ENCODE peak calls at places on chromosome 3, in seven cellular contexts. Y is WERI-Rb-1, O is ascending aorta, N is foreskin fibroblast, W is colonic mucosa, B is cardiac fibroblast, Q is psoas muscle. G is an unnamed sample.

GRCh38 chr3:57937092-57937491 is 71.1 kb upstream of the FLNB start:
- DNase-seq in Y (no peak), O (no peak), N (no peak), W (no peak), B (no peak), Q (no peak), G (no peak)

GRCh38 chr3:197216169-197216860 is 82.1 kb downstream of the DLG1 start:
- DNase-seq in Y (no peak), O (no peak), N (peak), W (no peak), B (peak), Q (no peak), G (no peak)

GRCh38 chr3:43629254-43629653 is 7.4 kb upstream of the ANO10 start:
- DNase-seq in Y (no peak), O (no peak), N (no peak), W (no peak), B (peak), Q (no peak), G (no peak)

GRCh38 chr3:30448946-30449686 is 157.3 kb upstream of the TGFBR2 start:
- DNase-seq in Y (no peak), O (no peak), N (no peak), W (no peak), B (no peak), Q (no peak), G (no peak)

GRCh38 chr3:107367353-107367752 is 9.9 kb upstream of the CCDC54 start:
- DNase-seq in Y (no peak), O (no peak), N (peak), W (no peak), B (peak), Q (no peak), G (no peak)

GRCh38 chr3:177811111-177811510 is 613.8 kb upstream of the TBL1XR1 start:
- DNase-seq in Y (no peak), O (no peak), N (no peak), W (no peak), B (no peak), Q (no peak), G (peak)

GRCh38 chr3:14279706-14280061 is 101.1 kb downstream of the LSM3 start:
- DNase-seq in Y (no peak), O (no peak), N (no peak), W (no peak), B (no peak), Q (no peak), G (no peak)

GRCh38 chr3:125163739-125164601 is 48.6 kb downstream of the SLC12A8 start:
- DNase-seq in Y (peak), O (no peak), N (no peak), W (peak), B (peak), Q (peak), G (no peak)

GRCh38 chr3:125622381-125622788 is 27.1 kb upstream of the OSBPL11 start:
- DNase-seq in Y (no peak), O (no peak), N (no peak), W (no peak), B (no peak), Q (peak), G (no peak)

GRCh38 chr3:98243843-98244242 is 20.2 kb upstream of the OR5H6 start:
- DNase-seq in Y (no peak), O (no peak), N (no peak), W (no peak), B (no peak), Q (no peak), G (no peak)

GRCh38 chr3:76400141-76400540 is 614.8 kb upstream of the ZNF717 start:
- DNase-seq in Y (no peak), O (no peak), N (peak), W (no peak), B (peak), Q (no peak), G (no peak)

GRCh38 chr3:42721690-42722089 is 19.1 kb upstream of the HHATL start:
- DNase-seq in Y (no peak), O (no peak), N (no peak), W (no peak), B (no peak), Q (no peak), G (no peak)

GRCh38 chr3:167750273-167750971 is 14.9 kb downstream of the SERPINI1 start:
- DNase-seq in Y (no peak), O (no peak), N (no peak), W (no peak), B (no peak), Q (no peak), G (peak)

GRCh38 chr3:29083081-29083480 is 197.8 kb upstream of the RBMS3 start:
- DNase-seq in Y (no peak), O (no peak), N (no peak), W (no peak), B (no peak), Q (no peak), G (no peak)

GRCh38 chr3:153130312-153130977 is 31.6 kb upstream of the RAP2B start:
- DNase-seq in Y (no peak), O (no peak), N (peak), W (no peak), B (peak), Q (no peak), G (peak)

GRCh38 chr3:10600159-10601125 is 95.1 kb upstream of the ATP2B2 start:
- DNase-seq in Y (peak), O (no peak), N (no peak), W (no peak), B (no peak), Q (no peak), G (no peak)

GRCh38 chr3:134081211-134081610 is 51.5 kb upstream of the SLCO2A1 start:
- DNase-seq in Y (no peak), O (no peak), N (no peak), W (no peak), B (no peak), Q (no peak), G (no peak)

GRCh38 chr3:100289339-100289738 is 28.5 kb downstream of the TBC1D23 start:
- DNase-seq in Y (no peak), O (no peak), N (no peak), W (no peak), B (peak), Q (no peak), G (no peak)

GRCh38 chr3:15646924-15647511 is 45.5 kb downstream of the BTD start:
- DNase-seq in Y (no peak), O (no peak), N (peak), W (no peak), B (peak), Q (peak), G (no peak)

GRCh38 chr3:124097362-124098120 is 105.6 kb upstream of the ROPN1 start:
- DNase-seq in Y (no peak), O (no peak), N (no peak), W (no peak), B (peak), Q (no peak), G (no peak)

GRCh38 chr3:47634996-47635395 is 56.3 kb upstream of the CSPG5 start:
- DNase-seq in Y (no peak), O (no peak), N (no peak), W (no peak), B (no peak), Q (no peak), G (no peak)

GRCh38 chr3:135916310-135916709 is 49.2 kb upstream of the PPP2R3A start:
- DNase-seq in Y (no peak), O (no peak), N (no peak), W (no peak), B (no peak), Q (no peak), G (no peak)
- TF ChIP-seq CTCF in Y (no peak), O (no peak), N (no peak), W (no peak), B (no peak), Q (no peak), G (no peak)

GRCh38 chr3:12294885-12295580 is 6.2 kb downstream of the PPARG start:
- DNase-seq in Y (no peak), O (no peak), N (peak), W (no peak), B (peak), Q (no peak), G (no peak)
- H3K4me3 ChIP-seq in Y (no peak), O (no peak), N (no peak), W (no peak), B (no peak), Q (no peak), G (no peak)

GRCh38 chr3:157130881-157131251 is 29.1 kb downstream of the CCNL1 start:
- DNase-seq in Y (no peak), O (no peak), N (no peak), W (no peak), B (no peak), Q (no peak), G (no peak)
- TF ChIP-seq CTCF in Y (no peak), O (no peak), N (no peak), W (no peak), B (no peak), Q (no peak), G (no peak)

DNA sequence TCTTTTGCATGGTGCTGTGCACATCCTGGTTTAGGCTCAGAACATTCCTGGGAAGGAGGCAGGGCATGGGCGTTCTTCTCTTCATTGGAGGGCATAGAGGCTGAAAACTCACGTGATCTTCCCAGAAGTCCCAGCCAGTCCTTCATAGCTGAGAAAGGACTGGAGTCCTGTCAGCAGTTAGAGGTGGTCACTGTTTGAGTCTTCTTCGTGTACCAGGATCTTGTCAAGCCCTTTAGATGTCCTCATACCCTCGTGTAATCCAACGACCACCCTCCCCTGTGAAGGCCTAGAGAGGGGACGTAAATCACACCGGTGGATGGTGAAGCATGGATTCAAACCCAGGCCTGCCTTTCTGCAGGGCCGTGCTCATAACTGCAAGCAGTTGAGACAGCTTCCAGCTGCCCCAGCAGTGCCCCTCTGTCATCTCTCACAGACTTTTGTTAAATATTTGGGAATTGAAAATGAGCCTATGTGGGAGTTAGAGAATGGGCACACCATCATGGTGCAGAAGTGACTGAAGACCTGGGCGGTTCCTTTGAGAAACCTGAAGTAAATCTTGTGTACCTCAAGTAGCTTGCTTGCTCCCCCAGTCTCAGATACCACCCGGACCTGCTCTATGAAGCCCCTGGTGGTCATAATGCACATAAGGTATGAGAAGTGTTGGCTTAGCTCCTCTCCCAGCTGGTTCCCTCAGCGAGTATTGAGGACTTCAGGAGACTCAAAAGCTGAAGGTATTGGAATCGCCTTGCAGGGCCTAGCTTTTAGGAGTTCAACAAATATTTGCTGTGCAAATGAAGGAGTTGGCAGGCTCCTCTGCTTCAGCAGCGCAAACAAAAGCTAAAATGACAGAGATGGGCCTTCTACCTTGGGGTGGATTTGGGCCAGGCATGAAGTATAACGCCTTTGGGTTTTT is 1.4 kb downstream of the CMTM8 start:
- DNase-seq in Y (peak), O (no peak), N (no peak), W (peak), B (peak), Q (no peak), G (no peak)
- H3K4me3 ChIP-seq in Y (peak), O (peak), N (no peak), W (peak), B (peak), Q (peak), G (no peak)

DNA sequence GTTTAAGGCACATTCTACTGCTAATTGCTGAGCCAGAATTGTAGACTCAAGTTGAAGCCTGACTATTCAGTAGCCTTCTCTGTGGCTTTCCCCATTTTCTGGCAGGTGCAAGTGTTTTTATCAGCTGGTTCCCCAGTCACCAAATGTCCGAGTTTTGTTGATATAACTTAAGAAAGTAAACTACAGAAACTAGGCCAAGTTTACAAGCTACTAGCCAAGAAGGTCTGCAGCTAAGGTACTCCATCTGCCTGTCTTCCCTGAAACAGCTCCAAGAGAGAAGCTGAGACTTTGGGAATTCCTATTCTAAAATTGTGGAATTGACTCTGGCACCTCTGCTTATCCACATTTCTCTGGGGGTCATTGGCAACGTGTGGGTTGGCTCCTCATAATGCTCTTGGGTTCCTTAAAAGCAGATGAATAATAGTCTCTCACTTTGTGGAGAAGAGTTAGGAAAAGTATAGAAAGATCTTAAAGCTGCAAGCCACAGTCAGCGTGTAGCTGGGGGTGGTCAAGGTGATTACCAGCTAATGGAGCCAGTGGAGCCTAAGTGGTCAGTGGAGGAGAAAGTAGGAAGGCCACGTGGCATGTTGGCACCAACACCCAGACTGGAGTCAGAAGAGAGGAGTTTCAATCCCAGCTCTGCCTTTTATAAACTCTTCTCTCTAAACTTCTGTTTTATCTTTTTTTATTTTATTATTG is 128.8 kb downstream of the PEX5L start:
- DNase-seq in Y (no peak), O (no peak), N (no peak), W (no peak), B (no peak), Q (no peak), G (no peak)
- TF ChIP-seq CTCF in Y (no peak), O (no peak), N (no peak), W (no peak), B (no peak), Q (no peak), G (no peak)

GRCh38 chr3:49471856-49472495 is 1.9 kb downstream of the DAG1 start:
- DNase-seq in Y (no peak), O (no peak), N (no peak), W (no peak), B (no peak), Q (peak), G (no peak)
- H3K4me3 ChIP-seq in Y (no peak), O (peak), N (peak), W (no peak), B (peak), Q (peak), G (no peak)